ENCODE peak calls at places on chromosome 5, in five cellular contexts. One of them, this sample, is unnamed.

GRCh38 chr5:62722360-62722759 is 143.7 kb downstream of the LRRC70 start:
- DNase-seq in endothelial cell of umbilical vein: no peak
- DNase-seq in cardiac muscle cell: no peak
- DNase-seq in small intestine: no peak
- DNase-seq in GM23338: peak; percentile 30
- DNase-seq in this sample: no peak

GRCh38 chr5:137696481-137696880 is 39.4 kb downstream of the KLHL3 start:
- DNase-seq in endothelial cell of umbilical vein: peak; percentile 84
- DNase-seq in small intestine: no peak
- DNase-seq in GM23338: no peak
- DNase-seq in cardiac muscle cell: no peak
- DNase-seq in this sample: no peak

GRCh38 chr5:100464418-100464817 is 70.8 kb upstream of the FAM174A start:
- DNase-seq in small intestine: no peak
- DNase-seq in cardiac muscle cell: no peak
- DNase-seq in endothelial cell of umbilical vein: no peak
- DNase-seq in GM23338: no peak
- DNase-seq in this sample: no peak

GRCh38 chr5:13218518-13218917 is 726.0 kb downstream of the DNAH5 start:
- DNase-seq in endothelial cell of umbilical vein: peak; percentile 19
- DNase-seq in GM23338: peak; percentile 56
- DNase-seq in cardiac muscle cell: no peak
- DNase-seq in small intestine: no peak
- DNase-seq in this sample: no peak

GRCh38 chr5:50751064-50751657 is 84.7 kb downstream of the PARP8 start:
- DNase-seq in GM23338: peak; percentile 79
- DNase-seq in small intestine: peak; percentile 73
- DNase-seq in endothelial cell of umbilical vein: no peak
- DNase-seq in cardiac muscle cell: peak; percentile 72
- DNase-seq in this sample: peak; percentile 31

GRCh38 chr5:79171846-79172245 is 60.2 kb downstream of the BHMT start:
- DNase-seq in GM23338: no peak
- DNase-seq in small intestine: no peak
- DNase-seq in endothelial cell of umbilical vein: no peak
- DNase-seq in cardiac muscle cell: no peak
- DNase-seq in this sample: no peak

GRCh38 chr5:67875637-67876036 is 339.9 kb upstream of the PIK3R1 start:
- DNase-seq in small intestine: no peak
- DNase-seq in cardiac muscle cell: no peak
- DNase-seq in endothelial cell of umbilical vein: no peak
- DNase-seq in GM23338: no peak
- DNase-seq in this sample: no peak

GRCh38 chr5:140145818-140146522 is 20.2 kb downstream of the IGIP start:
- DNase-seq in endothelial cell of umbilical vein: peak; percentile 61
- DNase-seq in GM23338: peak; percentile 80
- DNase-seq in cardiac muscle cell: peak; percentile 92
- DNase-seq in small intestine: peak; percentile 78
- DNase-seq in this sample: peak; percentile 59

GRCh38 chr5:2836133-2836532 is 84.7 kb upstream of the IRX2 start:
- DNase-seq in GM23338: no peak
- DNase-seq in small intestine: no peak
- DNase-seq in endothelial cell of umbilical vein: no peak
- DNase-seq in cardiac muscle cell: no peak
- DNase-seq in this sample: no peak

GRCh38 chr5:2833513-2833912 is 82.0 kb upstream of the IRX2 start:
- DNase-seq in small intestine: no peak
- DNase-seq in GM23338: no peak
- DNase-seq in endothelial cell of umbilical vein: no peak
- DNase-seq in cardiac muscle cell: peak; percentile 44
- DNase-seq in this sample: no peak

DNA sequence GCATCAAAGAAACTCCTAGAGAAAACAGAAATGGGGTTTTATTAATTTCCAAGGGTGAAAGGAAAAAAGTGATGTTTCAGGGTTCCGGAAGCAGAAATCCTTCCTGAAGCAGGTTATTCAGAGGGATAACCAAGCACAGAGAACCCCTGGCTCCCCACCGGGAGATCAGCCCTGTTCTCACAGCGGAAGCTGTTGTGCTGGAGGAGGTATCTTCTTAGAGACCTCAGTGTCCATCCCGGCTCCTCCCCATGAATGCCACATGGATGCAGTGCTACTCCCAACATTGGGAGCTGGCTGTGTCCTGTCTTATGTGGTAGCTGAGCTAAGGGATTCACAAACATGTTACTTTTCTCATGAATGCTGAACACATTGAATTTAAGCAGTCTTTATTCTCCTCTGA is 80.9 kb upstream of the IRX2 start:
- DNase-seq in GM23338: peak; percentile 11
- DNase-seq in small intestine: no peak
- DNase-seq in cardiac muscle cell: no peak
- DNase-seq in endothelial cell of umbilical vein: no peak
- DNase-seq in this sample: no peak
- H3K4me3 ChIP-seq in GM23338: no peak overlapping the region
- H3K4me3 ChIP-seq in small intestine: no peak overlapping the region
- H3K4me3 ChIP-seq in cardiac muscle cell: no peak overlapping the region
- H3K4me3 ChIP-seq in endothelial cell of umbilical vein: no peak overlapping the region
- H3K4me3 ChIP-seq in this sample: no peak overlapping the region

GRCh38 chr5:87403409-87403808 is 9.3 kb downstream of the CCNH start:
- DNase-seq in GM23338: no peak
- DNase-seq in small intestine: no peak
- DNase-seq in endothelial cell of umbilical vein: no peak
- DNase-seq in cardiac muscle cell: no peak
- DNase-seq in this sample: no peak

GRCh38 chr5:87400305-87400899 is 12.3 kb downstream of the CCNH start:
- DNase-seq in endothelial cell of umbilical vein: peak; percentile 63
- DNase-seq in GM23338: peak; percentile 55
- DNase-seq in small intestine: peak; percentile 50
- DNase-seq in cardiac muscle cell: peak; percentile 14
- DNase-seq in this sample: no peak

GRCh38 chr5:87401626-87402025 is 11.1 kb downstream of the CCNH start:
- DNase-seq in small intestine: no peak
- DNase-seq in cardiac muscle cell: no peak
- DNase-seq in GM23338: no peak
- DNase-seq in endothelial cell of umbilical vein: no peak
- DNase-seq in this sample: no peak

GRCh38 chr5:87398981-87399616 is 13.6 kb downstream of the CCNH start:
- DNase-seq in small intestine: peak; percentile 64
- DNase-seq in cardiac muscle cell: no peak
- DNase-seq in GM23338: no peak
- DNase-seq in endothelial cell of umbilical vein: no peak
- DNase-seq in this sample: no peak

DNA sequence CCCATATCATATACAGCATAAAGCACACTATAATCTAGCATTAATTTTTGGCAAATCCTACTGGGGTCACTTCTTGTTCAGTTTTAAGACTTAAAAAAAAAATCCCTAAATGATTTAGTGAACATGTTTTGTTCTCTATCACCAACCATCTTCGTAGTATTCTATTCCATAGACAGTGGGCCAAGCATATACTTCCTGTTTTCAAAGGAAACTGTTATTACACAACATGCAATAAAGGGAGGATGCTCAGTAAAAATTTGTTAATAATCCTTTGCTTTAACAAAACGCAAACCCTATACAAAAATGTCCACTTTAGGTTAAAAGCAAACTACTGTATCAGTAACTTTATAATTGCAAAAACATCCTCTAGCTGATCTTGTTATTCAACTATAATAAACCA is 13.0 kb downstream of the CCNH start:
- DNase-seq in endothelial cell of umbilical vein: no peak
- DNase-seq in cardiac muscle cell: no peak
- DNase-seq in GM23338: no peak
- DNase-seq in small intestine: no peak
- DNase-seq in this sample: no peak
- H3K27ac ChIP-seq in endothelial cell of umbilical vein: no peak overlapping the region
- H3K27ac ChIP-seq in cardiac muscle cell: no peak overlapping the region
- H3K27ac ChIP-seq in GM23338: no peak overlapping the region
- H3K27ac ChIP-seq in small intestine: no peak overlapping the region
- H3K27ac ChIP-seq in this sample: no peak overlapping the region

DNA sequence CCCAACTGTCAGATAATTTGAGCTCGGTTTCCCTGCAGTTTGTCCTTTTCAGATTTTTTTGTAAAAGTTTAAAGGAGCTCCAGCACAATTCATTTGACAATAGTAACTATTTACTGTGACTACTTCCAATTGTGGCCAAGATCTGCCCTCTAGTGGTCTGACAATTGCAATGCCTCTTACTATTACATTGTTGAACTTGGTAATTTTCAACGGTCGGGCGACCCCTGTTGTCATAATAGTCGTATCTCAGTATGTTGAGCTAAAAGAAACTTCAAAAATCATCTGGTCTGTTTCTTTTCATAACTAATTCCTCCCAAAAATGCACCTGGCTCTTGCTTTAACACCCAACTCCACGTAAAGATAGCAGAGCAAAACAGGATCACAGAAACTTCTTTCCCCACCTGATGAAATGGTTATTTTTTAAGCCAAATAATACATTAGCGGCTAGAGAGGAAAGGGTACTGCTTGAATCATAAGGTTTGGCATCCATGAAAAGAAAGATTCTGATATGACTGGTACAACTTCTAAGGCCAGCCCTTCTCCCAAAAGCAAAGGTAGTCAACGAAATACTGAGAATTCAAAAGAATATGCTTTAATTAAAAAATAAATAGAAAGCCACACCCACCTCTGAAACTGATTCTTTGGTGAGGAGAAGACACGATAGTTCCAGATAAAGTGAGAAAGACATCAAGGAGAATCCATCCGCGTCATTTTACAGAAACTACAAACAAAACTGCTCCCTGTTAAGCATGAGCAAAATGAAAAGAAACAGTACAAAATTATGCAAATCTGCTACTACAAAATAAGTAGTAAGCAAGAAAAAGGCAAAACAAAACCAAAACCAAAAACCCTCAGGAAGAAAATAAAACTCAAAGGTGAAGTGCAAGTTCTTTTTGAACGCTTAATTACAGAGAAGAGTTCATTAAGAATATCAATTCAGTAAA is 76.9 kb upstream of the HTR4 start:
- DNase-seq in cardiac muscle cell: peak; percentile 93
- DNase-seq in endothelial cell of umbilical vein: peak; percentile 89
- DNase-seq in GM23338: peak; percentile 91
- DNase-seq in small intestine: peak; percentile 81
- DNase-seq in this sample: peak; percentile 74
- H3K4me3 ChIP-seq in cardiac muscle cell: no peak overlapping the region
- H3K4me3 ChIP-seq in endothelial cell of umbilical vein: no peak overlapping the region
- H3K4me3 ChIP-seq in GM23338: no peak overlapping the region
- H3K4me3 ChIP-seq in small intestine: no peak overlapping the region
- H3K4me3 ChIP-seq in this sample: no peak overlapping the region

DNA sequence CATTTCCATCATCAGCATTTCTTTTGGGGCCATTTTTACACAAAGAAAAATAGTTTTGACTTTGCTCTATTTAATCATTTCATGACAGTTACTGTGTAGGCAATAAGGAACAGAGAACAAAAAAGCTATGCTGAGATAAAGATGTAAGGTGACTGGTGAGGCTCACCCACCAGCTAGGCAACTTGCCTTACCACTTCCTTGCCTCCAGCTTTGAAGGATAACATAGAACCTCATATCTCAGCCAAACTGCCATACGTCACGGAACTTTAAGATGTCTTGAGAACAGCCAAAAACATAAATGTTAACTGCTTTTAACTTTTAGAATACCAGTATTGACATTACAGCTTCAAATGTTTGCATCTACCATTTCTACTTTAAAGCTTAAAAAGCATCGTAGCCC is 7.5 kb upstream of the GCNT4 start:
- DNase-seq in GM23338: no peak
- DNase-seq in small intestine: no peak
- DNase-seq in cardiac muscle cell: no peak
- DNase-seq in endothelial cell of umbilical vein: no peak
- DNase-seq in this sample: no peak
- H3K27ac ChIP-seq in GM23338: no peak overlapping the region
- H3K27ac ChIP-seq in small intestine: no peak overlapping the region
- H3K27ac ChIP-seq in cardiac muscle cell: no peak overlapping the region
- H3K27ac ChIP-seq in endothelial cell of umbilical vein: no peak overlapping the region
- H3K27ac ChIP-seq in this sample: no peak overlapping the region

GRCh38 chr5:160197341-160198147 is 31.8 kb upstream of the FABP6 start:
- DNase-seq in cardiac muscle cell: peak; percentile 36
- DNase-seq in small intestine: no peak
- DNase-seq in endothelial cell of umbilical vein: peak; percentile 13
- DNase-seq in GM23338: peak; percentile 53
- DNase-seq in this sample: no peak
- H3K4me3 ChIP-seq in cardiac muscle cell: no peak overlapping the region
- H3K4me3 ChIP-seq in small intestine: no peak overlapping the region
- H3K4me3 ChIP-seq in endothelial cell of umbilical vein: no peak overlapping the region
- H3K4me3 ChIP-seq in GM23338: peak overlapping the region; percentile 11
- H3K4me3 ChIP-seq in this sample: no peak overlapping the region

GRCh38 chr5:36656556-36656955 is 50.1 kb downstream of the SLC1A3 start:
- DNase-seq in small intestine: no peak
- DNase-seq in cardiac muscle cell: no peak
- DNase-seq in endothelial cell of umbilical vein: no peak
- DNase-seq in GM23338: no peak
- DNase-seq in this sample: no peak
- H3K27ac ChIP-seq in small intestine: no peak overlapping the region
- H3K27ac ChIP-seq in cardiac muscle cell: no peak overlapping the region
- H3K27ac ChIP-seq in endothelial cell of umbilical vein: no peak overlapping the region
- H3K27ac ChIP-seq in GM23338: no peak overlapping the region
- H3K27ac ChIP-seq in this sample: no peak overlapping the region

GRCh38 chr5:54753034-54753433 is 232.4 kb downstream of the ESM1 start:
- DNase-seq in GM23338: no peak
- DNase-seq in small intestine: no peak
- DNase-seq in cardiac muscle cell: no peak
- DNase-seq in endothelial cell of umbilical vein: no peak
- DNase-seq in this sample: no peak
- H3K4me3 ChIP-seq in GM23338: no peak overlapping the region
- H3K4me3 ChIP-seq in small intestine: no peak overlapping the region
- H3K4me3 ChIP-seq in cardiac muscle cell: no peak overlapping the region
- H3K4me3 ChIP-seq in endothelial cell of umbilical vein: no peak overlapping the region
- H3K4me3 ChIP-seq in this sample: no peak overlapping the region

This sample was measured in prostate gland.